ENCODE peak calls at places on chromosomes 12 and 14, in four cellular contexts. J, P, S and M are unnamed samples.

GRCh38 chr12:12628013-12628412 is 16.3 kb downstream of the CREBL2 start:
- DNase-seq in J (no peak), S (no peak), P (no peak), M (no peak)

GRCh38 chr14:37195327-37195726 is 2.4 kb upstream of the MIPOL1 start:
- DNase-seq in P (no peak), S (no peak), J (no peak), M (no peak)

GRCh38 chr14:89625988-89626806 is 209.2 kb upstream of the FOXN3 start:
- DNase-seq in J (no peak), S (no peak), P (no peak), M (no peak)

GRCh38 chr12:39227218-39227617 is 215.7 kb downstream of the KIF21A start:
- DNase-seq in S (no peak), P (no peak), J (no peak), M (no peak)

GRCh38 chr14:74018029-74018703 is 922 bp downstream of the ENTPD5 start:
- DNase-seq in J (no peak), P (no peak), S (no peak), M (peak; percentile 24)

GRCh38 chr12:53219116-53219955 is 12.3 kb upstream of the ITGB7 start:
- DNase-seq in J (no peak), P (no peak), S (no peak), M (no peak)

GRCh38 chr14:70663707-70664179 is 22.0 kb downstream of the TTC9 start:
- DNase-seq in P (no peak), J (no peak), S (no peak), M (no peak)

GRCh38 chr14:75469164-75469563 is 41.3 kb downstream of the JDP2 start:
- DNase-seq in P (no peak), J (no peak), S (no peak), M (no peak)

GRCh38 chr14:58793096-58793740 is 155.5 kb downstream of the DACT1 start:
- DNase-seq in P (no peak), J (no peak), S (no peak), M (no peak)

GRCh38 chr12:40137252-40137651 is 31.4 kb upstream of the SLC2A13 start:
- DNase-seq in S (no peak), P (no peak), J (peak; percentile 18), M (peak; percentile 39)

GRCh38 chr12:49784756-49785409 is 43.3 kb downstream of the NCKAP5L start:
- DNase-seq in J (no peak), S (no peak), P (no peak), M (no peak)

GRCh38 chr14:79370969-79371368 is 840.3 kb downstream of the DIO2 start:
- DNase-seq in S (no peak), J (no peak), P (no peak), M (no peak)

GRCh38 chr14:26415618-26416123 is 182.2 kb downstream of the NOVA1 start:
- DNase-seq in P (no peak), J (no peak), S (peak; percentile 5), M (no peak)

GRCh38 chr12:14410177-14410576 is 44.7 kb downstream of the ATF7IP start:
- DNase-seq in P (no peak), J (no peak), S (no peak), M (no peak)